ENCODE peak calls at places on chromosome 2, in five cellular contexts. Q is left lung, X is Right ventricle myocardium inferior, M is iPS-NIHi11, A is hypothalamus. L is an unnamed sample.

GRCh38 chr2:47891369-47892337 is 14.6 kb downstream of the FBXO11 start:
- DNase-seq in A (no peak), M (no peak), X (no peak), Q (no peak), L (no peak)

GRCh38 chr2:120323807-120324399 is 22.0 kb upstream of the INHBB start:
- DNase-seq in X (no peak), Q (no peak), M (no peak), A (no peak), L (no peak)

GRCh38 chr2:200477667-200478121 is 32.2 kb downstream of the KCTD18 start:
- DNase-seq in M (no peak), Q (no peak), X (peak), A (no peak), L (peak)

GRCh38 chr2:74102516-74102915 is 45.2 kb downstream of the BOLA3 start:
- DNase-seq in Q (no peak), M (no peak), X (no peak), A (no peak), L (no peak)

GRCh38 chr2:43349944-43350343 is 123.5 kb upstream of the ZFP36L2 start:
- DNase-seq in A (no peak), M (no peak), X (no peak), Q (no peak), L (no peak)

GRCh38 chr2:25939257-25939668 is 43.0 kb downstream of the KIF3C start:
- DNase-seq in Q (no peak), M (no peak), A (no peak), X (no peak), L (peak)

GRCh38 chr2:42392191-42392590 is 31.2 kb upstream of the COX7A2L start:
- DNase-seq in X (no peak), Q (no peak), A (no peak), M (no peak), L (no peak)

GRCh38 chr2:166411473-166412230 is 35.9 kb upstream of the SCN9A start:
- DNase-seq in X (no peak), A (no peak), Q (no peak), M (no peak), L (no peak)

GRCh38 chr2:54570925-54571694 is 115.0 kb downstream of the SPTBN1 start:
- DNase-seq in A (no peak), Q (peak), M (no peak), X (no peak), L (peak)

GRCh38 chr2:12389354-12390045 is 327.2 kb upstream of the TRIB2 start:
- DNase-seq in X (no peak), Q (no peak), M (no peak), A (no peak), L (no peak)

GRCh38 chr2:159584796-159585195 is 31.6 kb downstream of the BAZ2B start:
- DNase-seq in M (no peak), Q (no peak), A (no peak), X (no peak), L (no peak)

L was measured in mucosa of gallbladder.